ENCODE peak calls at places on chromosome 21, in four cellular contexts. G is T-helper 2 cell, M is NCI-H774, N is prostate gland. P is an unnamed sample.
A peak's percentile ranks its signal among the peaks of the same experiment; 100 is the strongest.

GRCh38 chr21:39776589-39776988 is 31.6 kb downstream of the IGSF5 start:
- DNase-seq in G (no peak), M (no peak), N (no peak), P (no peak)

GRCh38 chr21:38171723-38172344 is 85.0 kb upstream of the KCNJ15 start:
- DNase-seq in G (no peak), M (no peak), N (no peak), P (no peak)

GRCh38 chr21:36798461-36798860 is 99.5 kb downstream of the SIM2 start:
- DNase-seq in G (no peak), M (no peak), N (no peak), P (no peak)

GRCh38 chr21:17925000-17925610 is 105.9 kb upstream of the C21orf91 start:
- DNase-seq in G (no peak), M (peak; percentile 69), N (peak; percentile 55), P (peak; percentile 19)

GRCh38 chr21:41411449-41412089 is 14.5 kb upstream of the MX1 start:
- DNase-seq in G (no peak), M (peak; percentile 2), N (no peak), P (no peak)

GRCh38 chr21:39377444-39378050 is 28.7 kb upstream of the HMGN1 start:
- DNase-seq in G (no peak), M (no peak), N (no peak), P (no peak)

GRCh38 chr21:42171091-42172053 is 47.6 kb upstream of the ABCG1 start:
- DNase-seq in G (no peak), M (no peak), N (peak; percentile 46), P (no peak)

GRCh38 chr21:25573409-25574206 is 33.7 kb downstream of the MRPL39 start:
- DNase-seq in G (no peak), M (no peak), N (no peak), P (peak; percentile 34)

GRCh38 chr21:31429500-31429899 is 85.4 kb upstream of the TIAM1 start:
- DNase-seq in G (no peak), M (no peak), N (no peak), P (no peak)

GRCh38 chr21:42971897-42972275 is 2.5 kb upstream of the PKNOX1 start:
- DNase-seq in G (no peak), M (no peak), N (no peak), P (no peak)

GRCh38 chr21:24727803-24728425 is 879.4 kb downstream of the MRPL39 start:
- DNase-seq in G (no peak), M (no peak), N (no peak), P (no peak)

GRCh38 chr21:38349111-38349746 is 92.4 kb downstream of the KCNJ15 start:
- DNase-seq in G (no peak), M (no peak), N (no peak), P (no peak)

GRCh38 chr21:46286668-46286982 is 483 bp downstream of the YBEY start:
- DNase-seq in G (no peak), M (no peak), N (no peak), P (no peak)

GRCh38 chr21:41254090-41254700 is 62.4 kb upstream of the FAM3B start:
- DNase-seq in G (no peak), M (no peak), N (no peak), P (no peak)

GRCh38 chr21:44869860-44870747 is 3.4 kb downstream of the PTTG1IP start:
- DNase-seq in G (no peak), M (no peak), N (no peak), P (no peak)

GRCh38 chr21:17679002-17679600 is 66.4 kb upstream of the BTG3 start:
- DNase-seq in G (no peak), M (peak; percentile 59), N (peak; percentile 37), P (no peak)

GRCh38 chr21:43282358-43283120 is 113.7 kb downstream of the CRYAA start:
- DNase-seq in G (no peak), M (no peak), N (no peak), P (no peak)

GRCh38 chr21:15872236-15872635 is 142.5 kb downstream of the USP25 start:
- DNase-seq in G (no peak), M (no peak), N (no peak), P (no peak)

P was measured in T follicular helper cell.